ENCODE peak calls at places on chromosomes 6 and 20, in four cellular contexts. N, J, S and T are unnamed samples.

GRCh38 chr6:117354671-117355070 is 71.1 kb downstream of the ROS1 start:
- DNase-seq in N (no peak), J (no peak), S (no peak), T (no peak)

GRCh38 chr6:47151232-47151898 is 109.2 kb upstream of the ADGRF1 start:
- DNase-seq in N (no peak), J (no peak), S (no peak), T (no peak)

GRCh38 chr6:36698196-36698595 is 570 bp downstream of the RAB44 start:
- DNase-seq in N (no peak), J (no peak), S (no peak), T (no peak)

GRCh38 chr6:165008971-165009370 is 300.4 kb downstream of the C6orf118 start:
- DNase-seq in N (no peak), J (no peak), S (no peak), T (no peak)

GRCh38 chr20:47748851-47749250 is 36.4 kb downstream of the SULF2 start:
- DNase-seq in N (no peak), J (no peak), S (no peak), T (no peak)

GRCh38 chr6:149484733-149485700 is at the start of gene ZC3H12D:
- DNase-seq in N (peak), J (no peak), S (no peak), T (no peak)

GRCh38 chr6:34575326-34575725 is 19.2 kb upstream of the SPDEF start:
- DNase-seq in N (no peak), J (peak), S (no peak), T (peak)

GRCh38 chr6:150142304-150142656 is 564 bp upstream of the PPP1R14C start:
- DNase-seq in N (no peak), J (no peak), S (no peak), T (no peak)

GRCh38 chr6:167797079-167797870 is 29.4 kb upstream of the AFDN start:
- DNase-seq in N (no peak), J (no peak), S (no peak), T (no peak)

GRCh38 chr20:63417213-63418120 is 55.0 kb downstream of the KCNQ2 start:
- DNase-seq in N (no peak), J (no peak), S (no peak), T (no peak)

GRCh38 chr20:63941282-63942060 is 14.7 kb downstream of the UCKL1 start:
- DNase-seq in N (no peak), J (peak), S (no peak), T (peak)

GRCh38 chr6:32845381-32845884 is 1.6 kb upstream of the PSMB8 start:
- DNase-seq in N (no peak), J (no peak), S (no peak), T (no peak)

GRCh38 chr6:160379464-160379863 is 31.3 kb downstream of the SLC22A3 start:
- DNase-seq in N (no peak), J (no peak), S (no peak), T (no peak)

GRCh38 chr20:40110241-40110910 is 578.7 kb downstream of the MAFB start:
- DNase-seq in N (no peak), J (no peak), S (no peak), T (no peak)

GRCh38 chr6:28585335-28585734 is 59.7 kb downstream of the GPX5 start:
- DNase-seq in N (peak), J (peak), S (no peak), T (no peak)

GRCh38 chr6:113856011-113856551 is 1.1 kb upstream of the MARCKS start:
- DNase-seq in N (no peak), J (no peak), S (no peak), T (no peak)

GRCh38 chr6:95581073-95581472 is 3.7 kb downstream of the MANEA start:
- DNase-seq in N (no peak), J (no peak), S (no peak), T (no peak)

GRCh38 chr6:34610819-34611477 is 54.8 kb upstream of the SPDEF start:
- DNase-seq in N (peak), J (peak), S (no peak), T (no peak)

GRCh38 chr6:168916576-168917207 is 337.0 kb downstream of the THBS2 start:
- DNase-seq in N (no peak), J (no peak), S (no peak), T (no peak)

GRCh38 chr6:22145823-22146379 is 150.9 kb downstream of the PRL start:
- DNase-seq in N (no peak), J (no peak), S (no peak), T (peak)

GRCh38 chr6:108627692-108628565 is 67.2 kb downstream of the FOXO3 start:
- DNase-seq in N (no peak), J (no peak), S (no peak), T (no peak)

GRCh38 chr6:166330612-166331011 is 11.7 kb downstream of the SFT2D1 start:
- DNase-seq in N (peak), J (peak), S (no peak), T (peak)

GRCh38 chr6:129651291-129651691 is 58.7 kb downstream of the ARHGAP18 start:
- DNase-seq in N (peak), J (no peak), S (no peak), T (no peak)

GRCh38 chr6:7559196-7559595 is 17.7 kb downstream of the DSP start:
- DNase-seq in N (no peak), J (no peak), S (no peak), T (no peak)

GRCh38 chr6:12516070-12516469 is 200.5 kb upstream of the PHACTR1 start:
- DNase-seq in N (no peak), J (no peak), S (no peak), T (no peak)

GRCh38 chr6:85113934-85114582 is 335.8 kb upstream of the NT5E start:
- DNase-seq in N (no peak), J (no peak), S (no peak), T (no peak)

GRCh38 chr6:164034602-164035140 is 620.2 kb downstream of the QKI start:
- DNase-seq in N (no peak), J (no peak), S (no peak), T (no peak)

GRCh38 chr6:146200136-146200708 is 171.4 kb downstream of the GRM1 start:
- DNase-seq in N (no peak), J (no peak), S (no peak), T (no peak)

GRCh38 chr6:113315879-113316278 is 541.3 kb upstream of the MARCKS start:
- DNase-seq in N (no peak), J (no peak), S (no peak), T (no peak)

GRCh38 chr6:155248021-155249001 is 15.5 kb upstream of the CLDN20 start:
- DNase-seq in N (peak), J (peak), S (peak), T (peak)

GRCh38 chr6:10184408-10185187 is 230.3 kb downstream of the TFAP2A start:
- DNase-seq in N (no peak), J (no peak), S (no peak), T (no peak)

GRCh38 chr20:25856256-25856884 is 159.7 kb upstream of the ZNF337 start:
- DNase-seq in N (no peak), J (no peak), S (no peak), T (no peak)

GRCh38 chr20:31764641-31765305 is 25.7 kb downstream of the TPX2 start:
- DNase-seq in N (no peak), J (no peak), S (no peak), T (no peak)

GRCh38 chr6:118207947-118208346 is 300.9 kb downstream of the SLC35F1 start:
- DNase-seq in N (no peak), J (no peak), S (no peak), T (no peak)

DNA sequence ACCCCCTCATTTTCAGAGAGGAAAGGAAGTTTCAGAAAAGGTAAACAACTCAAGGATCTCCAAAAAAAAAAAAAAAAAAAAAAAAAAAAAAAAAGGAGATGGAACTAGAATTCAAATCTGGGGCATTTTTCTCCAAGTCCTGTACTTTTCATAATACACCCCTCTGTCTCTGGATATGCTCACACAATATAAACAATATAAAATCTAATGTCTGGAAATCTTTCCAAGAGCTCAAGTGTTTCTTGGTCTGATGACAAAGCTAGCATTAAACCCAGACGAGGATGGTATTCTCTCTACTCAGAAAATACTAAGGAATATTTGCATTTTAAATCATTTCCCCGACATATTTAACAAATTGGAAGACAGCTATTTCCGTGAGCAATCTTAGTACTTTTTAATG is 5.8 kb downstream of the GCM1 start:
- DNase-seq in N (no peak), J (no peak), S (no peak), T (no peak)
- TF ChIP-seq CREM in N (no peak), J (no peak), S (no peak), T (no peak)

GRCh38 chr6:43235841-43236240 is 6.6 kb upstream of the DNPH1 start:
- DNase-seq in N (no peak), J (no peak), S (no peak), T (no peak)
- TF ChIP-seq CREM in N (no peak), J (no peak), S (no peak), T (no peak)

DNA sequence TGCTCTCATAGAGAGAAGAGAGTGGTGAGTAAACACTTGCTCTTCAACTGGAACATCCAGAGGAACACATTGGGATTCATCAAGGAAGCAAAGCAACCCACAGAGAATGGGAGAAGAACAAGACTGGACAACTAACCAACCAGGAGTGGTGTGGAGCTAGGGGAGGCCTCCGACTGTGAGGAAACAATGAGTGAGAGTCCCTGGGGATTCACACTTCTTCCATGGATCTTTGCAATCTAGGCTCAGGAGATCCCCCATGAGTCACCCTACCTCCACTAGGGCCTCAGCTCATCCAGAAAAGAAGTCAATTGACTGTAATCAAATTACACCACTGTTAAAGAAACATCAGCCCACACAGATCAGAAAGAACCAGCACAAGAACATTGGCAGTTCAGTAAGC is 42.3 kb upstream of the CLVS2 start:
- DNase-seq in N (no peak), J (no peak), S (no peak), T (no peak)
- TF ChIP-seq CREM in N (no peak), J (no peak), S (no peak), T (no peak)

GRCh38 chr6:30886897-30887255 is 2.6 kb downstream of the DDR1 start:
- DNase-seq in N (no peak), J (no peak), S (no peak), T (no peak)

GRCh38 chr6:30884521-30885480 is 482 bp downstream of the DDR1 start:
- DNase-seq in N (no peak), J (peak), S (no peak), T (peak)

GRCh38 chr6:30887901-30888300 is 3.6 kb downstream of the DDR1 start:
- DNase-seq in N (no peak), J (no peak), S (no peak), T (no peak)

GRCh38 chr6:30885481-30885998 is 1.2 kb downstream of the DDR1 start:
- DNase-seq in N (peak), J (no peak), S (no peak), T (no peak)

DNA sequence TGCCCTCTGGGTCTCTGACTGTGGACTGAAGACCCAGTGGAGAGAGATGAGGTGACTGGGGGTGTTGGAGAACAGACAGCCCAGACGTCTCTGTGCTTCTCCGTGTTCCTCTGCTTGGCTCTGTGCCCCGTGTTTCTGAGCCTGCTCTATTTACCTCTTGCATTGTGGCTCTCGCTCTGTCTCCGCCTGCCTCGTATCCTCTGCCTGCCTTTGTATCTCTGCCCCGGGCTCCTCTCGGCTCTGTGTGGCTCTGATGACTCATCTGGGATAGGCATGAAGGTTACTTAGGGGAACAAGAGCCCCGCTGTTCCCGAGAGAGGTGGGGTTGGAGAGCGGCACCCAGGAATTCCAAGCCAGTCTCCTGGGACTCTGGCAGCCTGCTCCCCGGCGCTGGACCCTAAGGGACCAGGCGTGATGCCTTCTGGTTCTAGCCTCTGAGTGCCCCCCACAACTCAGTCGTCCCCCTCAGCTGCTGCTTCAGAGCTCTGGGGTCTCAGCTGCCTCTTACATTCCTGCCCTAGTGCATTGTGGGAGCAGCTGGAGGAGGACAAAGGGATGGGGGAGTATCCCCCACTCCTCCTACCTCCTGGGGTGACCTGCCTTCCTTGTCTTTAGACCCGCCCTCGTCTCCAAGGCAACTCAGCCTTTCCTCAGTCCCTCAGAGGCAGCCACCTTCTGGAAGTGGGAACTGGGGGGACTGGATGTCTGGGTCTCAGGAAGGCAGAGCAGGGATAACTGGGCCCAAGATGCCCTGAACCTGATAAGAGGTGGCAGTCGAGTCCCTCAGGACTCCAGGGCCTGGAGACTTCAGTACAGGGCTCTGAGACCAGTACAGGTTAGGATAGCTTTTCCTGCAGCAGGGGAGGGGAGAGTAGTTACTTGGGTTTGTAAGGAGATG is 1.9 kb downstream of the DDR1 start:
- DNase-seq in N (peak), J (peak), S (no peak), T (peak)
- TF ChIP-seq CREM in N (no peak), J (no peak), S (no peak), T (peak)

DNA sequence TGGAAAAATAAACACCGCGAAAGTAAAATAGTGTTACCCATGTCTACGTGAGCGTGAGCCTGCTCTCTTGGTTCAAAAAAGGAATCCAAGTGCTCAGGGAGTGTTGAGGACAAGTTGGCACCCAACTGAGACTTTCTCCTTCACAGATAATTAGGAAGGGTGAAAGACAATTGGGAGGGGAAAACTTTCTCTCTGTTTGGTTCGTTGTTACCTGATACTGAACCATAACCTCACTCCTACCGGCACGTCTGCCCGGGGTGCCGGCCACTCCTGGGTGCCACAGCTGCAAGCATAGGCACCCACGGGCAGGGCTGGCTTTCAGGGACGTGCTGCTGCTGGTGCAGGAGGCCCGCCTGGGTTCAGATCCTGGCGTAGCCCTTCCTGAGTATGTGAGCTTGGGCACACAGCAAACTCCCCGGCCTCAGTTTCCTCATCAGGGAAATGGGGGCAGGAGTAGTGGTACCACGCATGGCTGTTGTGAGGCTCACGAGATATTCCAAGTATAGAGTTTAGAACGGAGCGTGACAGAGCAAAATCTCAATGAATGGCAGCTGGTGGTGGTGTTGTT is 38.2 kb upstream of the PMEPA1 start:
- DNase-seq in N (no peak), J (no peak), S (no peak), T (no peak)
- TF ChIP-seq CREM in N (no peak), J (no peak), S (no peak), T (no peak)

GRCh38 chr20:59515906-59516209 is 88.5 kb upstream of the PHACTR3 start:
- DNase-seq in N (no peak), J (no peak), S (no peak), T (no peak)

GRCh38 chr20:59519707-59520014 is 84.7 kb upstream of the PHACTR3 start:
- DNase-seq in N (no peak), J (no peak), S (no peak), T (no peak)

GRCh38 chr20:59520814-59521213 is 83.5 kb upstream of the PHACTR3 start:
- DNase-seq in N (no peak), J (no peak), S (no peak), T (no peak)

GRCh38 chr20:59515013-59515905 is 89.1 kb upstream of the PHACTR3 start:
- DNase-seq in N (peak), J (peak), S (no peak), T (peak)

DNA sequence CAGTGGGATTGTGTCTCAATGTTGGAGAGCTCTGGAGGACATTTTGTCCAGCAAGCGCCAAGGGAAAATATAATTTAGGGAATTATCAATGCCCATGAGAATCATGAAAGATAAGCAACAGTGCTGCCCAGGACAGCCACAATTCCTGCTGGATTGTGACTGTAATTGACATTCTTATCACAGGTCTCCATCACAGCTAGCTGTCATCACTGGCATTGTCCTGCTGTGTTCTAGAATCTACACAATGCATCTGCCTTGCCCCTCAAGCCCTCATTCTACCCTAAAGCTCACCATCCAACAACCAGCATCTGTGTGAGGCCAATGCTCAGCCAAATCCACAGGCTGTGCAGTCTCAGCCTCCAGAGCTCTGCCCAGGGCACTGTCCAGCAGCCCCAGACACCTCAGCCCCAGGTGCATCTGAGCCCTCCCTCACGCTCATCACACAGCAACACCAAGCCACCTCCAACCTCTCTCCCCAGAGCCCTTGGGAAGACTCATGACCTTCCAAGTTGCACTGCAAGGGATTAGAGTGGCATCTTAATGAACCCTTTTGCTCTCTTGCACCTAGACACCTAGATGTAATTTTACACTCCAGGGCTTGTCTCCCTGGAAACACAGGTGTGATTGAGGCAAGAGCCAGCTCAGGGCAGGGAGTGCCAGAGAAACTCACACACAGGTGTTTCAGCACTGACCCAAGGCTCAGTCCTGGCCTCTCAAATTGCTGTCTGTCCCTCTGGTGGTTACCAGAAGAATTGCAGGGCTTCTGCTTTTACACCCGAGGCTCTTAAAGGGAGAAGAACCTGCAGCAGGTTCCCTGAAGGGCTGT is 85.2 kb upstream of the PHACTR3 start:
- DNase-seq in N (peak), J (peak), S (no peak), T (peak)
- TF ChIP-seq CREM in N (no peak), J (no peak), S (no peak), T (no peak)

DNA sequence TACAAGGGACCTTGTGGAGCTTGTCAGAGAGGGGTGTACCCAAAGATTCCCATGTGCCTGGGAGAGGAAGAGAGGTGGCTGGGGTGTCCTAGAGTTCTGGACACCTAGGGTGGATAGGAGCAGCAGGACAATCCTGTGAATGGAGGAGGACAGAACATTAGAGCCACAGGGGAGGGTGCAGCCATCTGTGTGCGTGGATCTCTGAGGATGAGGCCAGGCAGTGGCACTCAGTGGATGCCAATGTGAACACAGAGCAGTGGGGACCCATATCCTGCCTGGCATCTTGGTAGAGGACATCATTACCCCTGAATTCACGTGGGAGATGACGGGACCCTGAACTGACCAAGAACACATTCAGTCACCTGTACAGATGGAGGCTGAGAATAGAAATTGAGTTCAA is 205.3 kb downstream of the CD83 start:
- DNase-seq in N (no peak), J (no peak), S (no peak), T (no peak)
- TF ChIP-seq CREM in N (no peak), J (no peak), S (no peak), T (no peak)

GRCh38 chr6:135586388-135586787 is 88.8 kb upstream of the AHI1 start:
- DNase-seq in N (no peak), J (no peak), S (no peak), T (no peak)
- TF ChIP-seq CREM in N (no peak), J (no peak), S (no peak), T (no peak)